ENCODE peak calls at places on chromosomes 5 and 9, in eight cellular contexts. C, K, S, N, Q, P, Z and D are unnamed samples.

GRCh38 chr5:180142824-180143610 is 66.0 kb downstream of the RASGEF1C start:
- DNase-seq in Z (no peak), N (no peak), S (peak; percentile 28), P (no peak), C (no peak), K (no peak), Q (no peak), D (no peak)

GRCh38 chr5:149658299-149658698 is 71.8 kb upstream of the PPARGC1B start:
- DNase-seq in S (no peak), Q (no peak), Z (no peak), P (no peak), N (no peak), K (no peak), C (no peak), D (no peak)

GRCh38 chr5:37771731-37772130 is 68.1 kb downstream of the GDNF start:
- DNase-seq in Z (peak; percentile 98), P (no peak), S (no peak), K (no peak), C (no peak), N (no peak), Q (peak; percentile 100), D (peak; percentile 93)

GRCh38 chr5:126403871-126404270 is 19.3 kb upstream of the GRAMD2B start:
- DNase-seq in Q (peak; percentile 71), P (no peak), S (no peak), C (no peak), N (no peak), Z (no peak), K (no peak), D (no peak)

GRCh38 chr5:14872070-14872989 is 752 bp upstream of the ANKH start:
- DNase-seq in C (peak; percentile 58), Q (peak; percentile 50), N (peak; percentile 83), Z (no peak), K (peak; percentile 55), P (peak; percentile 68), S (peak; percentile 82), D (no peak)

GRCh38 chr5:54383941-54384340 is 71.6 kb upstream of the HSPB3 start:
- DNase-seq in S (no peak), C (no peak), N (peak; percentile 27), K (no peak), P (no peak), Z (no peak), Q (no peak), D (no peak)

GRCh38 chr9:110130791-110131416 is 77.1 kb downstream of the C9orf152 start:
- DNase-seq in Z (no peak), P (no peak), K (no peak), Q (no peak), S (no peak), C (no peak), N (no peak), D (no peak)

GRCh38 chr5:5103249-5103648 is 36.9 kb upstream of the ADAMTS16 start:
- DNase-seq in P (no peak), K (no peak), N (no peak), Z (no peak), Q (peak; percentile 78), C (no peak), S (no peak), D (no peak)

GRCh38 chr5:27316283-27316675 is 277.9 kb upstream of the CDH9 start:
- DNase-seq in C (no peak), P (no peak), N (no peak), K (no peak), Z (no peak), Q (peak; percentile 89), S (no peak), D (no peak)

GRCh38 chr9:18296702-18297531 is 177.0 kb upstream of the ADAMTSL1 start:
- DNase-seq in C (no peak), Z (no peak), Q (peak; percentile 27), K (no peak), N (no peak), P (no peak), S (no peak), D (peak; percentile 27)

DNA sequence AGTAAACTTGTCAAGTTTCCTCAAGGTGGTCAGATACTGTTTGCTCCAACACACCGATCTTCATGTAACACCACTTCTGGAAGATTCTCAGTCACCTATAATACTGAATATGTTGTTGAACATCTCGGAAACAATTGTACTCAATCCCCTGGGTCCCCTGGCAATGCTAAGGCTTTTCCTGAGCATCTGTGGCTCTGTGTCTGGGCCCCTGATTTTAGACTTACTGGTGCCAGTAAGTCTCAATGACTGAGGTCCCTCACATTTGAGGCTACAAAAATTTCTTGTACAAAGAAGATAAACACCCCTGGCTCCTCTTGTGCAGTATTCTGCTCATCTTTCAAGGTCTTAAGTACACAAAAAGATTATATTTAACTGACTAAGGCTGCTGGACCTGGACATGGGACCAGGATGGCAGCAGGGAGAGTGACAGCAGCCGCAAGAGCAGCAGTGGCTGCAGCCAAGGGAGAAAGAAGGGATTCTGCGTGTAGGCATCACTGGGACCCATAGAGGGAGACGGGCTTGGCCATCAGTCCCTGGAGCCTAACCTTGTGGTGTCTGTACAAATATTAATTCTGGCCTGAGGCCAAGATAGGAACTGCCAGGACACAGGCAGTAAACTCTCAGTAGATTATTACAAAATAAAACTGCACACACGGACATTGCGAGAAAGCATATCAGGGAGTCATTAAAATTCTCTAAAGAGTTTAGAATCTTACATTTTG is 49.0 kb upstream of the TNPO1 start:
- DNase-seq in Z (no peak), N (peak; percentile 55), C (peak; percentile 23), Q (no peak), S (no peak), K (no peak), P (no peak), D (no peak)
- TF ChIP-seq CTCF in Z (no peak), N (no peak), C (peak; percentile 7), Q (no peak), S (no peak), K (no peak), P (no peak), D (no peak)

GRCh38 chr9:127959841-127960409 is 20.9 kb downstream of the EEIG1 start:
- DNase-seq in C (no peak), Q (no peak), P (no peak), K (no peak), Z (no peak), S (no peak), N (no peak), D (no peak)

GRCh38 chr9:127953768-127954505 is 16.3 kb upstream of the DPM2 start:
- DNase-seq in K (no peak), S (no peak), P (no peak), Q (no peak), C (no peak), N (no peak), Z (no peak), D (no peak)

GRCh38 chr9:127958728-127959127 is 21.1 kb upstream of the DPM2 start:
- DNase-seq in P (no peak), Z (no peak), S (no peak), N (no peak), Q (no peak), K (no peak), C (no peak), D (no peak)

GRCh38 chr9:127954831-127955293 is 17.2 kb upstream of the DPM2 start:
- DNase-seq in Q (no peak), P (no peak), K (no peak), C (no peak), Z (no peak), N (no peak), S (no peak), D (no peak)

DNA sequence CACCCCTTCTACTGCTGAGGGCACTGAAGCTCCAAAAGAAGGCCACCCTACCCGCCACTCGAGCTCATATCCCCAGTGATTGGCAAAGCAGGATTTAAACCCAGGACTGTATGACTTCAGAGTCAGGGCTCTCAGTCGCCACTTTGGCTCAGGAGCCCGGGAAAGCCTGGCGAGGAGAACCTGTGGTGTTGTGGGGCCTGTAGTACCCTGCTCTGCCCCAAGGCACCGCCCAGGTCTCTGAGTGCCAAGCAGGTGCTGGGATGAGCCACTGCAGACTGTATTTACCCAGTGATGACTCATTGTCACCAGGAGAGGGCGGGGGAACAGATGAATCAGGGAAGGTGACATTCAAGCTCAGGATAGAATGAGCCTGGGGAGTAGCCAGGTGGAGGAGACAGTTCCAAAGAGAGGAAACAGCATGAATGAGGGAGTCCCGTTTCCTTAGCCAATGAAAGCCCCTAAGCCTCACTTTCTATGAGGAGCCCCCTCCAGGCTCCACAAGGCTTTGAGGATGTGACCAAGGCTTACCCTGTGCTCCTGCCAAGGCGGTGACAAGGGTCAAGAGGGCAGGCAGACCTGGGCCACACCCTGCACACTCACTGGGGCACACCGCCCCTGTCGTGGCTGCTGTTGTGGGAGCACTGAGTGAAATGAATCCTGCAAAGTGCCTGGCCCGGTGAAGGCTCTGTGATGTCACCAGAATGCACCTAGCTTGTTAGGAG is 17.8 kb upstream of the DPM2 start:
- DNase-seq in S (peak; percentile 94), C (peak; percentile 51), N (peak; percentile 98), K (peak; percentile 80), P (no peak), Z (no peak), Q (peak; percentile 41), D (no peak)
- TF ChIP-seq CTCF in S (peak; percentile 54), C (peak; percentile 47), N (peak; percentile 50), K (peak; percentile 63), P (peak; percentile 71), Z (peak; percentile 32), Q (no peak), D (peak; percentile 2)

GRCh38 chr5:95891499-95891898 is 69.0 kb upstream of the GLRX start:
- DNase-seq in P (no peak), N (no peak), Z (no peak), K (no peak), Q (no peak), S (no peak), C (no peak), D (no peak)

GRCh38 chr5:95895223-95895622 is 66.4 kb downstream of the ELL2 start:
- DNase-seq in S (no peak), N (no peak), C (peak; percentile 45), Q (no peak), P (no peak), K (no peak), Z (no peak), D (no peak)

GRCh38 chr5:95887977-95888376 is 65.5 kb upstream of the GLRX start:
- DNase-seq in S (no peak), K (no peak), C (no peak), N (no peak), Q (no peak), P (no peak), Z (no peak), D (no peak)

GRCh38 chr5:95895771-95896170 is 65.9 kb downstream of the ELL2 start:
- DNase-seq in C (peak; percentile 81), K (no peak), P (no peak), N (no peak), S (no peak), Q (peak; percentile 80), Z (no peak), D (no peak)

DNA sequence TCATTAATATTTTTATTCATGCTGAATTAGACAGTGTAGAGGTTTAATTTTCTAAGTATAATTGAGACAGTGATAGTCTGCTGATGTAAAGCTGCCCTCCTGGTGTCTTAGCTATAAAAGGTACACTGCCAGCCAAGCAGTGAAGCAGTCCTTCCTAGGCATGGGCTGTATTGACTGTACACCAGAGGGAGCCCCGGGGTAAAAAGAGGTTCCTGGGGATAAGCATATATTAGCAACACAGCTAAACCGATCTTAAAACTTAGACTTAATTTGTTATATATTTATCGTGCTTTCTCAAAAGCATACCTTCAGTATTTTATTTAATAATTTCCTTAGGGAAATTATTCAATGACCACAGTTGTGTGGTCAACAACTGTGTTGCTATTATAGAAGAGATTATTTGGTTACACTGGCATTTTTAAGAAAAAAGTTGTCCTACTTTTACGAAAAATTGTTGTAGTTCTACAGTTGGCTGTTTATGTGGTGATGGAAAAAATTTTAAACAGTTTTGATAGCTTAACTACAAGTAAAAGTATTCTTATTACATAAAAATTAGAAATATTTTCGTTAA is 68.8 kb downstream of the ELL2 start:
- DNase-seq in C (peak; percentile 42), K (peak; percentile 67), N (no peak), Z (no peak), S (no peak), Q (peak; percentile 34), P (no peak), D (no peak)
- TF ChIP-seq CTCF in C (peak; percentile 56), K (peak; percentile 40), N (no peak), Z (peak; percentile 45), S (peak; percentile 41), Q (peak; percentile 38), P (peak; percentile 63), D (peak; percentile 37)

GRCh38 chr9:93379051-93379450 is 72.4 kb upstream of the FAM120A start:
- DNase-seq in Q (no peak), C (no peak), K (no peak), S (no peak), Z (no peak), P (no peak), N (no peak), D (no peak)
- TF ChIP-seq CTCF in Q (no peak), C (peak; percentile 35), K (no peak), S (no peak), Z (peak; percentile 14), P (no peak), N (peak; percentile 8), D (no peak)